ENCODE peak calls at places on chromosomes 16 and 17, in eight cellular contexts. One of them, this sample, is unnamed.

GRCh38 chr17:78925234-78925633 is at the start of gene TIMP2:
- DNase-seq in GM12891: peak; percentile 82
- DNase-seq in GM12892: no peak
- DNase-seq in transverse colon: peak; percentile 90
- DNase-seq in stomach: peak; percentile 87
- DNase-seq in endothelial cell of umbilical vein: peak; percentile 86
- DNase-seq in suprapubic skin: peak; percentile 93
- DNase-seq in GM23338: peak; percentile 91
- DNase-seq in this sample: peak; percentile 96

GRCh38 chr17:64200080-64201042 is 62.7 kb downstream of the TEX2 start:
- DNase-seq in GM12891: no peak
- DNase-seq in GM12892: no peak
- DNase-seq in transverse colon: no peak
- DNase-seq in stomach: no peak
- DNase-seq in endothelial cell of umbilical vein: no peak
- DNase-seq in suprapubic skin: no peak
- DNase-seq in GM23338: peak; percentile 16
- DNase-seq in this sample: no peak

GRCh38 chr16:54443839-54444238 is 157.3 kb upstream of the IRX3 start:
- DNase-seq in GM12891: no peak
- DNase-seq in GM12892: no peak
- DNase-seq in transverse colon: no peak
- DNase-seq in stomach: no peak
- DNase-seq in endothelial cell of umbilical vein: no peak
- DNase-seq in suprapubic skin: no peak
- DNase-seq in GM23338: no peak
- DNase-seq in this sample: no peak

GRCh38 chr16:69522732-69523404 is 42.9 kb upstream of the NFAT5 start:
- DNase-seq in GM12891: no peak
- DNase-seq in GM12892: no peak
- DNase-seq in transverse colon: no peak
- DNase-seq in stomach: no peak
- DNase-seq in endothelial cell of umbilical vein: no peak
- DNase-seq in suprapubic skin: no peak
- DNase-seq in GM23338: peak; percentile 62
- DNase-seq in this sample: no peak

GRCh38 chr16:60127196-60127595 is 1393.1 kb upstream of the GOT2 start:
- DNase-seq in GM12891: no peak
- DNase-seq in GM12892: no peak
- DNase-seq in transverse colon: no peak
- DNase-seq in stomach: no peak
- DNase-seq in endothelial cell of umbilical vein: no peak
- DNase-seq in suprapubic skin: no peak
- DNase-seq in GM23338: no peak
- DNase-seq in this sample: no peak

GRCh38 chr16:4051591-4051990 is 64.7 kb downstream of the ADCY9 start:
- DNase-seq in GM12891: no peak
- DNase-seq in GM12892: no peak
- DNase-seq in transverse colon: no peak
- DNase-seq in stomach: no peak
- DNase-seq in endothelial cell of umbilical vein: no peak
- DNase-seq in suprapubic skin: no peak
- DNase-seq in GM23338: no peak
- DNase-seq in this sample: no peak

GRCh38 chr16:86389566-86390328 is 120.6 kb upstream of the FOXF1 start:
- DNase-seq in GM12891: no peak
- DNase-seq in GM12892: no peak
- DNase-seq in transverse colon: no peak
- DNase-seq in stomach: no peak
- DNase-seq in endothelial cell of umbilical vein: peak; percentile 84
- DNase-seq in suprapubic skin: no peak
- DNase-seq in GM23338: no peak
- DNase-seq in this sample: no peak

GRCh38 chr16:10926867-10927266 is 15.4 kb downstream of the DEXI start:
- DNase-seq in GM12891: no peak
- DNase-seq in GM12892: no peak
- DNase-seq in transverse colon: no peak
- DNase-seq in stomach: no peak
- DNase-seq in endothelial cell of umbilical vein: no peak
- DNase-seq in suprapubic skin: no peak
- DNase-seq in GM23338: no peak
- DNase-seq in this sample: no peak

GRCh38 chr17:63258785-63259184 is 187.3 kb downstream of the CYB561 start:
- DNase-seq in GM12891: no peak
- DNase-seq in GM12892: no peak
- DNase-seq in transverse colon: no peak
- DNase-seq in stomach: no peak
- DNase-seq in endothelial cell of umbilical vein: no peak
- DNase-seq in suprapubic skin: no peak
- DNase-seq in GM23338: no peak
- DNase-seq in this sample: no peak

GRCh38 chr17:58686980-58687379 is 4.9 kb downstream of the TEX14 start:
- DNase-seq in GM12891: no peak
- DNase-seq in GM12892: no peak
- DNase-seq in transverse colon: no peak
- DNase-seq in stomach: no peak
- DNase-seq in endothelial cell of umbilical vein: no peak
- DNase-seq in suprapubic skin: no peak
- DNase-seq in GM23338: no peak
- DNase-seq in this sample: no peak

GRCh38 chr16:11016524-11016988 is 72.2 kb downstream of the CLEC16A start:
- DNase-seq in GM12891: no peak
- DNase-seq in GM12892: no peak
- DNase-seq in transverse colon: no peak
- DNase-seq in stomach: no peak
- DNase-seq in endothelial cell of umbilical vein: no peak
- DNase-seq in suprapubic skin: no peak
- DNase-seq in GM23338: no peak
- DNase-seq in this sample: no peak

GRCh38 chr16:66166451-66166850 is 200.0 kb upstream of the CDH5 start:
- DNase-seq in GM12891: no peak
- DNase-seq in GM12892: no peak
- DNase-seq in transverse colon: no peak
- DNase-seq in stomach: no peak
- DNase-seq in endothelial cell of umbilical vein: no peak
- DNase-seq in suprapubic skin: no peak
- DNase-seq in GM23338: no peak
- DNase-seq in this sample: no peak

GRCh38 chr16:67447508-67448076 is 16.7 kb downstream of the HSD11B2 start:
- DNase-seq in GM12891: peak; percentile 80
- DNase-seq in GM12892: peak; percentile 80
- DNase-seq in transverse colon: peak; percentile 78
- DNase-seq in stomach: peak; percentile 63
- DNase-seq in endothelial cell of umbilical vein: peak; percentile 41
- DNase-seq in suprapubic skin: no peak
- DNase-seq in GM23338: peak; percentile 61
- DNase-seq in this sample: no peak

DNA sequence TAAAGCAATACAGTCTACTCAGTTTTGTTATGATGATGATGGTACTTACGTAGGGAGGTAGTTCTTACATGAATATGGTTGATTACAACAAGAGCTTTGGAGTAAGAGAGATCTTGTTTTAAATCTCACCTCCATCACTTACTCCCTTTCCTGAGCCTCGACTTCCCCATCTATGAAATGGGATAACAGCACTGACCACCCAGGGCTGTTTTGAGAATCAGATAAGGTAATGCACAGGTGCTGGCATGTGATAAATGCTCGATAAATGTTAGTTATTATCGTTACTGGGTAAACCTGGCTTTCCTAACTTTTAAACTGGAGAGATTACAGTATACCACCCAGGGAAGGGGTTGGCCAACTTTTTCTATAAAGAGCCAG is 73.6 kb downstream of the BMERB1 start:
- DNase-seq in GM12891: no peak
- DNase-seq in GM12892: no peak
- DNase-seq in transverse colon: no peak
- DNase-seq in stomach: no peak
- DNase-seq in endothelial cell of umbilical vein: no peak
- DNase-seq in suprapubic skin: no peak
- DNase-seq in GM23338: no peak
- DNase-seq in this sample: no peak
- TF ChIP-seq POLR2AphosphoS5 in GM12891: no peak
- TF ChIP-seq POLR2AphosphoS5 in GM12892: no peak
- TF ChIP-seq POLR2AphosphoS5 in transverse colon: no peak
- TF ChIP-seq POLR2AphosphoS5 in stomach: no peak
- TF ChIP-seq POLR2AphosphoS5 in endothelial cell of umbilical vein: no peak
- TF ChIP-seq POLR2AphosphoS5 in suprapubic skin: no peak
- TF ChIP-seq POLR2AphosphoS5 in GM23338: no peak
- TF ChIP-seq POLR2AphosphoS5 in this sample: no peak

DNA sequence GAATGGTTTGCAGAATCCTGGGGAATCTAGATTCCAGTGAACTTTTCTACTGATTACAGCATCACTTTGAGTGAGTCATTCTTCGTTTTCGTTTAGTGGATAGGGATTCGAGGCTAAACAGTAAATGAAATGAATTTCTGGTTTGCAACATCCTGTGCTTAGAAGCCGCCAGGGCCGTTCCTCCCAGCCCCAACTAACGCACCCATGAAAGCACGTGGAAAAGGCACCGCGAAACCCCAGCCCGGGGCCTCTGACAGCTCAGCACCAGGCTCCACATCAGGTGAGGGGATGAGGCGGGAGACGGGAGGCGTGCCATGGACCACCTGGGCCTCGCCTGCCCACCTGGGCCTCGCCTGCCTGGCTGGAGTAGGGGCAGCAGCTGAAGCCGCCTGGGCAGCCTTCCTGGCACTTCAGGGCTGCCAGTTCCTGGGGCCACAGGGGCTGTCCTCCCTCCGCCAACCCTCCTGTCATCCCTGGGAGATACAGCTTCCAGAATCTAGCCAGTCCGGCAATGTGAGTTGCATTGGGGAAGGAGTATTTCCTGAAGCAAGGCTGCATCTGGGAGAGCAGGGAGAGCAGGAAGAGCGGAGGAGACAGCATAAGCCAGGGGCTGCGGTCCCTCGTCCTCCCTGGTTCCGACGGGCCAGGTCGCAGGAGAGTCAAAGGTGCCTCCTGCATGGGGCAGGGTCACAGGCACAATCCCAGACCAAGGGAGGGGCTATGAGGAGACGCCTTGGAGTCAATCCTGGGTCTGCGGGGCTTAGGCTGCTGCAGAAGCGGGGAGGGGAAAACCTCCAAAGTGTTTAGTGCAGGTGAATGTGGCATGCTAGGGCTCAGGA is 78.4 kb downstream of the RPH3AL start:
- DNase-seq in GM12891: no peak
- DNase-seq in GM12892: no peak
- DNase-seq in transverse colon: no peak
- DNase-seq in stomach: peak; percentile 16
- DNase-seq in endothelial cell of umbilical vein: no peak
- DNase-seq in suprapubic skin: peak; percentile 49
- DNase-seq in GM23338: no peak
- DNase-seq in this sample: no peak
- TF ChIP-seq POLR2AphosphoS5 in GM12891: no peak
- TF ChIP-seq POLR2AphosphoS5 in GM12892: no peak
- TF ChIP-seq POLR2AphosphoS5 in transverse colon: no peak
- TF ChIP-seq POLR2AphosphoS5 in stomach: no peak
- TF ChIP-seq POLR2AphosphoS5 in endothelial cell of umbilical vein: no peak
- TF ChIP-seq POLR2AphosphoS5 in suprapubic skin: no peak
- TF ChIP-seq POLR2AphosphoS5 in GM23338: no peak
- TF ChIP-seq POLR2AphosphoS5 in this sample: no peak

GRCh38 chr16:89489731-89490385 is 503 bp downstream of the ANKRD11 start:
- DNase-seq in GM12891: no peak
- DNase-seq in GM12892: no peak
- DNase-seq in transverse colon: no peak
- DNase-seq in stomach: no peak
- DNase-seq in endothelial cell of umbilical vein: no peak
- DNase-seq in suprapubic skin: no peak
- DNase-seq in GM23338: no peak
- DNase-seq in this sample: no peak

GRCh38 chr16:89490386-89491237 is at the start of gene ANKRD11:
- DNase-seq in GM12891: peak; percentile 95
- DNase-seq in GM12892: peak; percentile 96
- DNase-seq in transverse colon: peak; percentile 99
- DNase-seq in stomach: peak; percentile 98
- DNase-seq in endothelial cell of umbilical vein: peak; percentile 100
- DNase-seq in suprapubic skin: peak; percentile 100
- DNase-seq in GM23338: peak; percentile 100
- DNase-seq in this sample: peak; percentile 100

GRCh38 chr16:89491974-89492687 is 1.8 kb upstream of the ANKRD11 start:
- DNase-seq in GM12891: no peak
- DNase-seq in GM12892: no peak
- DNase-seq in transverse colon: no peak
- DNase-seq in stomach: no peak
- DNase-seq in endothelial cell of umbilical vein: no peak
- DNase-seq in suprapubic skin: no peak
- DNase-seq in GM23338: no peak
- DNase-seq in this sample: no peak

GRCh38 chr16:89491238-89491869 is 993 bp upstream of the ANKRD11 start:
- DNase-seq in GM12891: no peak
- DNase-seq in GM12892: no peak
- DNase-seq in transverse colon: no peak
- DNase-seq in stomach: no peak
- DNase-seq in endothelial cell of umbilical vein: no peak
- DNase-seq in suprapubic skin: no peak
- DNase-seq in GM23338: peak; percentile 76
- DNase-seq in this sample: no peak

GRCh38 chr16:89489040-89489721 is 1.2 kb downstream of the ANKRD11 start:
- DNase-seq in GM12891: peak; percentile 60
- DNase-seq in GM12892: peak; percentile 56
- DNase-seq in transverse colon: peak; percentile 88
- DNase-seq in stomach: peak; percentile 86
- DNase-seq in endothelial cell of umbilical vein: peak; percentile 88
- DNase-seq in suprapubic skin: peak; percentile 94
- DNase-seq in GM23338: peak; percentile 94
- DNase-seq in this sample: peak; percentile 98
- TF ChIP-seq POLR2AphosphoS5 in GM12891: peak; percentile 70
- TF ChIP-seq POLR2AphosphoS5 in GM12892: no peak
- TF ChIP-seq POLR2AphosphoS5 in transverse colon: peak; percentile 68
- TF ChIP-seq POLR2AphosphoS5 in stomach: peak; percentile 77
- TF ChIP-seq POLR2AphosphoS5 in endothelial cell of umbilical vein: peak; percentile 49
- TF ChIP-seq POLR2AphosphoS5 in suprapubic skin: peak; percentile 94
- TF ChIP-seq POLR2AphosphoS5 in GM23338: peak; percentile 39
- TF ChIP-seq POLR2AphosphoS5 in this sample: peak; percentile 86

GRCh38 chr17:8140058-8140412 is 12.2 kb downstream of the PER1 start:
- DNase-seq in GM12891: no peak
- DNase-seq in GM12892: no peak
- DNase-seq in transverse colon: no peak
- DNase-seq in stomach: no peak
- DNase-seq in endothelial cell of umbilical vein: no peak
- DNase-seq in suprapubic skin: no peak
- DNase-seq in GM23338: no peak
- DNase-seq in this sample: no peak
- TF ChIP-seq POLR2AphosphoS5 in GM12891: no peak
- TF ChIP-seq POLR2AphosphoS5 in GM12892: no peak
- TF ChIP-seq POLR2AphosphoS5 in transverse colon: no peak
- TF ChIP-seq POLR2AphosphoS5 in stomach: no peak
- TF ChIP-seq POLR2AphosphoS5 in endothelial cell of umbilical vein: no peak
- TF ChIP-seq POLR2AphosphoS5 in suprapubic skin: no peak
- TF ChIP-seq POLR2AphosphoS5 in GM23338: no peak
- TF ChIP-seq POLR2AphosphoS5 in this sample: peak; percentile 15

GRCh38 chr17:20997711-20998570 is 44.9 kb downstream of the USP22 start:
- DNase-seq in GM12891: no peak
- DNase-seq in GM12892: no peak
- DNase-seq in transverse colon: no peak
- DNase-seq in stomach: no peak
- DNase-seq in endothelial cell of umbilical vein: no peak
- DNase-seq in suprapubic skin: peak; percentile 56
- DNase-seq in GM23338: peak; percentile 53
- DNase-seq in this sample: no peak
- TF ChIP-seq POLR2AphosphoS5 in GM12891: no peak
- TF ChIP-seq POLR2AphosphoS5 in GM12892: no peak
- TF ChIP-seq POLR2AphosphoS5 in transverse colon: no peak
- TF ChIP-seq POLR2AphosphoS5 in stomach: no peak
- TF ChIP-seq POLR2AphosphoS5 in endothelial cell of umbilical vein: no peak
- TF ChIP-seq POLR2AphosphoS5 in suprapubic skin: no peak
- TF ChIP-seq POLR2AphosphoS5 in GM23338: no peak
- TF ChIP-seq POLR2AphosphoS5 in this sample: no peak

This sample was measured in esophagus muscularis mucosa.